ENCODE peak calls at places on chromosome 16, in five cellular contexts. Z is HepG2, P is upper lobe of left lung, T is GM12878, W is K562. J is an unnamed sample.

GRCh38 chr16:27330542-27330941 is 16.8 kb downstream of the IL4R start:
- ATAC-seq in P (peak), T (no peak), Z (no peak), W (no peak), J (peak)

GRCh38 chr16:27464663-27465482 is 62.9 kb downstream of the IL21R start:
- ATAC-seq in T (no peak), P (no peak), Z (no peak), W (no peak), J (no peak)

GRCh38 chr16:75288596-75289120 is 37.2 kb upstream of the BCAR1 start:
- ATAC-seq in W (no peak), Z (peak), T (peak), P (no peak), J (peak)

GRCh38 chr16:54340531-54340930 is 53.9 kb upstream of the IRX3 start:
- ATAC-seq in P (no peak), Z (no peak), T (no peak), W (no peak), J (no peak)

GRCh38 chr16:49567940-49568339 is 194.3 kb downstream of the C16orf78 start:
- ATAC-seq in P (no peak), Z (no peak), T (no peak), W (peak), J (no peak)

GRCh38 chr16:53042235-53042645 is 10.5 kb downstream of the CHD9NB start:
- ATAC-seq in T (no peak), P (no peak), Z (no peak), W (no peak), J (no peak)

GRCh38 chr16:68069511-68070248 is 15.5 kb upstream of the NFATC3 start:
- ATAC-seq in T (no peak), P (no peak), Z (no peak), W (no peak), J (no peak)

GRCh38 chr16:353404-354285 is 1.1 kb upstream of the AXIN1 start:
- ATAC-seq in P (no peak), Z (peak), W (peak), T (no peak), J (no peak)

GRCh38 chr16:75087040-75087979 is 29.3 kb downstream of the LDHD start:
- ATAC-seq in T (no peak), P (peak), Z (peak), W (peak), J (peak)

GRCh38 chr16:75198135-75198600 is 8.8 kb downstream of the CTRB2 start:
- ATAC-seq in W (peak), P (peak), T (no peak), Z (peak), J (no peak)

GRCh38 chr16:71537643-71538042 is 11.4 kb downstream of the CHST4 start:
- ATAC-seq in W (peak), Z (peak), T (peak), P (peak), J (no peak)

GRCh38 chr16:58859958-58860669 is 126.0 kb upstream of the GOT2 start:
- ATAC-seq in Z (no peak), T (no peak), W (peak), P (no peak), J (no peak)

GRCh38 chr16:79850348-79850747 is 249.8 kb upstream of the MAF start:
- ATAC-seq in T (no peak), Z (no peak), W (no peak), P (no peak), J (no peak)

GRCh38 chr16:28531777-28532744 is 6.7 kb downstream of the NUPR1 start:
- ATAC-seq in W (peak), Z (peak), P (peak), T (peak), J (peak)

GRCh38 chr16:66561381-66562080 is 4.7 kb upstream of the CMTM1 start:
- ATAC-seq in T (peak), P (no peak), Z (no peak), W (no peak), J (no peak)

GRCh38 chr16:81770008-81770407 is 9.1 kb upstream of the PLCG2 start:
- ATAC-seq in P (no peak), T (peak), Z (no peak), W (no peak), J (no peak)

GRCh38 chr16:73048292-73049050 is 543 bp upstream of the ZFHX3 start:
- ATAC-seq in Z (peak), P (peak), T (peak), W (no peak), J (peak)

GRCh38 chr16:68227183-68227793 is 8.6 kb downstream of the ESRP2 start:
- ATAC-seq in P (no peak), T (peak), Z (peak), W (no peak), J (no peak)

DNA sequence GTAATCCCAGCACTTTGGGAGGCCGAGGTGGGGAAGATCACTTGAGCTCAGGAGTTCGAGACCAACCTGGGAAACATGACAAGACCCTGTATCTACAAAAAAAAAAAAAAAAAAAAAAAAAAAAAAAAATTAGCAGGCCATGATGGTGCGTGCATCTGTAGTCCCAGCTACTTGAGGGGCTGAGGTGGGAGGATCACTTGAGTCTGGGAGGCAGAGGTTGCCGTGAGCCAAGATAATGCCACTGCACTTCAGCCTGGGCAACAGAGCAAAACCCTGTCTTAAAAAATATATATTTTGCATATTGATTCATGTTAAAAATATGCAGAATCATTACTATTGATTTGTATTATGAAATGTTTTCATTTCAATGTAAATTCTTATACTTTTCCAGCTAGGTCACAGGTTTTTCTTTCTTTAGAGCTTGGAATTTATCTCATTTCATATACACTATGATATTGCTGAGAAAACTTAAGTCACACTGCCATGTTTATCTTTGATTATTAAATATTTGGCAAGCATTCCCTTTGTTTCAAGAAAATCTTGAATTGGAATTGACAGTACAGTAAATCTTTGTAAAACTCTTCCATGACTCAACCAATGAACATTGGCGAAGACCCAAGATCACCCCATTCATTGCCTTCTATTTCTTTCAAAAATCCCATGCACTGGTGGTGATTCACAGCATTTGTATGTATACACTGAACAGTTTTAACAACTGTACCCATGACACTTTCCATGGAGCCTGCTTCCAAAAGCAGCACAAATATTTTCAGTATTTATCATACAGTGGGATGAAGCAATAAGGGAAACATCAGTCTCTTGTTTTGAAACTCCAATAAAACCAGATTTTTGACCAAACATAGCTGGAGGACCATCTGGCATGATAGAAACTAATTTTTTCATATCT is 83.5 kb upstream of the TNRC6A start:
- ATAC-seq in W (no peak), Z (no peak), P (peak), T (no peak), J (peak)
- TF ChIP-seq EP300 in W (no peak), Z (no peak), P (peak), T (no peak), J (no peak)

GRCh38 chr16:4315185-4316102 is at the start of gene GLIS2:
- ATAC-seq in Z (no peak), P (peak), T (peak), W (peak), J (peak)
- TF ChIP-seq POLR2AphosphoS5 in Z (no peak), P (peak), T (no peak), W (no peak), J (no peak)

GRCh38 chr16:30096862-30097563 is 1.0 kb upstream of the YPEL3 start:
- ATAC-seq in T (no peak), P (no peak), W (no peak), Z (no peak), J (no peak)
- H3K4me3 ChIP-seq in T (peak), P (no peak), W (no peak), Z (peak), J (peak)

DNA sequence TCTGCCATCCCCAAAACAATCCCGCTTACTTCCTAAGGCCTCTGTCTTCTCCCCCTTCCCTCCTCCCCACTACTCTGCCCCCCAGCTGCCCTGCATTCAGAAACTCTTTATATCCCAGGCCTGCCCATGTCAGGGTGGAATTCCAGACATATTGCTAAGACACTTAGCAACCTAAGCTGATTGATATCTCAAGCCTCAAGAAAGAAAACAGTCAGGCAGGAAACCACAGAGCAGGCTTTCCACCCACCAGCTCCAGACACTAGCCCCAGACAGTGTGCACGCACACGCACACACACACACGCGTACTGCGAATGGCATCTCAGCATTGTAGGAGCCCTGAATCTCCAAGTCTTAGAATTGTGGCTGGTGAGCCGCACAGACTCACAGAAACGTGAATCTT is 8.9 kb upstream of the LPCAT2 start:
- ATAC-seq in W (no peak), T (no peak), Z (no peak), P (peak), J (no peak)
- TF ChIP-seq EP300 in W (no peak), T (no peak), Z (no peak), P (no peak), J (no peak)

GRCh38 chr16:11583889-11584565 is 2.7 kb downstream of the LITAF start:
- ATAC-seq in P (peak), Z (no peak), T (peak), W (no peak), J (no peak)
- TF ChIP-seq POLR2AphosphoS5 in P (no peak), Z (no peak), T (peak), W (no peak), J (no peak)

GRCh38 chr16:14284371-14284770 is 213.3 kb downstream of the MRTFB start:
- ATAC-seq in Z (no peak), T (no peak), W (no peak), P (no peak), J (no peak)
- H3K4me3 ChIP-seq in Z (peak), T (no peak), W (no peak), P (no peak), J (no peak)

DNA sequence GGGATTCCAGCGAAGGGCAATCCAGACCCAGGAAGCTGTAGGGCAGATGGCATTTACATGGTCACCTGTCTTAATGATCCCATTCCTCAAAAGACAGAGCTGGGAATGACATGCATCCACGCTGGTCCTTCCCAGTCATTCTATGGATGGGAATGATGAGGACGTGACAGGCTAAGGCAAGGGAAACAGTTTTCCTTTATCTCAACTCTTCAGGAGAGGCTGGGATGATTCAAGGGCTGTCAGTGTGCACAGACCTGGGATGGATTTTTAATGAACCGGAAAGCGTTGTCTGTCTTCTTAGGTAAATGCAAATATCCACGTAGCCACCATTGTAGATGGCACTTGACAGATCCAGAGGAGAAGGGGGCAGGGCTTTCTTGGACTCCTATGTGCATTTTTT is 483.2 kb upstream of the EEF2KMT start:
- ATAC-seq in Z (no peak), P (no peak), T (no peak), W (no peak), J (no peak)
- TF ChIP-seq EP300 in Z (no peak), P (no peak), T (no peak), W (no peak), J (no peak)

GRCh38 chr16:20897253-20897896 is 2.8 kb downstream of the DCUN1D3 start:
- ATAC-seq in Z (no peak), W (no peak), T (no peak), P (no peak), J (no peak)
- TF ChIP-seq POLR2AphosphoS5 in Z (no peak), W (no peak), T (no peak), P (no peak), J (peak)